ENCODE peak calls at places on chromosomes 7 and 10, in six cellular contexts. One of them, this sample, is unnamed.

GRCh38 chr7:34155225-34155908 is 250.0 kb downstream of the BMPER start:
- DNase-seq in ACHN: peak
- DNase-seq in stimulated activated CD4-positive, alpha-beta T cell treated with anti-CD3 and anti-CD28 coated beads, TNF-alpha, amount 100 ng/mL, for 1 hour: no peak
- DNase-seq in left colon: no peak
- DNase-seq in SHP77: no peak
- DNase-seq in M059J: peak
- DNase-seq in this sample: no peak

GRCh38 chr10:46551701-46552525 is 4.5 kb downstream of the GPRIN2 start:
- DNase-seq in ACHN: no peak
- DNase-seq in left colon: no peak
- DNase-seq in stimulated activated CD4-positive, alpha-beta T cell treated with anti-CD3 and anti-CD28 coated beads, TNF-alpha, amount 100 ng/mL, for 1 hour: no peak
- DNase-seq in SHP77: no peak
- DNase-seq in M059J: no peak
- DNase-seq in this sample: peak

GRCh38 chr7:47181609-47182264 is 400.2 kb downstream of the TNS3 start:
- DNase-seq in SHP77: no peak
- DNase-seq in M059J: no peak
- DNase-seq in stimulated activated CD4-positive, alpha-beta T cell treated with anti-CD3 and anti-CD28 coated beads, TNF-alpha, amount 100 ng/mL, for 1 hour: no peak
- DNase-seq in left colon: peak
- DNase-seq in ACHN: no peak
- DNase-seq in this sample: peak

GRCh38 chr10:98967601-98968000 is 268.1 kb downstream of the HPSE2 start:
- DNase-seq in M059J: peak
- DNase-seq in left colon: no peak
- DNase-seq in ACHN: no peak
- DNase-seq in SHP77: no peak
- DNase-seq in stimulated activated CD4-positive, alpha-beta T cell treated with anti-CD3 and anti-CD28 coated beads, TNF-alpha, amount 100 ng/mL, for 1 hour: no peak
- DNase-seq in this sample: no peak

GRCh38 chr7:148793590-148793989 is 90.5 kb downstream of the EZH2 start:
- DNase-seq in stimulated activated CD4-positive, alpha-beta T cell treated with anti-CD3 and anti-CD28 coated beads, TNF-alpha, amount 100 ng/mL, for 1 hour: no peak
- DNase-seq in left colon: no peak
- DNase-seq in M059J: no peak
- DNase-seq in SHP77: no peak
- DNase-seq in ACHN: no peak
- DNase-seq in this sample: no peak

GRCh38 chr10:128206676-128207075 is 80.5 kb upstream of the MKI67 start:
- DNase-seq in SHP77: no peak
- DNase-seq in ACHN: no peak
- DNase-seq in left colon: no peak
- DNase-seq in M059J: no peak
- DNase-seq in stimulated activated CD4-positive, alpha-beta T cell treated with anti-CD3 and anti-CD28 coated beads, TNF-alpha, amount 100 ng/mL, for 1 hour: no peak
- DNase-seq in this sample: no peak

GRCh38 chr10:46284286-46285229 is 2.2 kb upstream of the ANTXRL start:
- DNase-seq in stimulated activated CD4-positive, alpha-beta T cell treated with anti-CD3 and anti-CD28 coated beads, TNF-alpha, amount 100 ng/mL, for 1 hour: peak
- DNase-seq in left colon: peak
- DNase-seq in M059J: peak
- DNase-seq in ACHN: peak
- DNase-seq in SHP77: peak
- DNase-seq in this sample: peak

GRCh38 chr10:133011883-133012282 is 69.5 kb upstream of the CFAP46 start:
- DNase-seq in M059J: no peak
- DNase-seq in ACHN: no peak
- DNase-seq in SHP77: no peak
- DNase-seq in left colon: no peak
- DNase-seq in stimulated activated CD4-positive, alpha-beta T cell treated with anti-CD3 and anti-CD28 coated beads, TNF-alpha, amount 100 ng/mL, for 1 hour: no peak
- DNase-seq in this sample: no peak

GRCh38 chr10:49139866-49140195 is 6.0 kb upstream of the FAM170B start:
- DNase-seq in M059J: peak
- DNase-seq in ACHN: peak
- DNase-seq in stimulated activated CD4-positive, alpha-beta T cell treated with anti-CD3 and anti-CD28 coated beads, TNF-alpha, amount 100 ng/mL, for 1 hour: no peak
- DNase-seq in SHP77: no peak
- DNase-seq in left colon: no peak
- DNase-seq in this sample: no peak

This sample was measured in cerebellum.